ENCODE peak calls at places on chromosomes 1 and 21, in four cellular contexts. X, Q, B and Y are unnamed samples. For H3K4me1, the result is how much of the 10 kb centered on the place peaks cover.

GRCh38 chr1:204867666-204868339 is 2.9 kb upstream of the NFASC start:
- DNase-seq in X (no peak), Q (no peak), B (peak), Y (no peak)

GRCh38 chr1:110888049-110888448 is 15.1 kb downstream of the CD53 start:
- DNase-seq in X (no peak), Q (no peak), B (no peak), Y (no peak)

GRCh38 chr21:36773111-36773510 is 74.2 kb downstream of the SIM2 start:
- DNase-seq in X (peak), Q (peak), B (peak), Y (no peak)

GRCh38 chr1:20702416-20702815 is 15.4 kb downstream of the KIF17 start:
- DNase-seq in X (no peak), Q (no peak), B (no peak), Y (no peak)

GRCh38 chr1:232472485-232473041 is 157.4 kb downstream of the SIPA1L2 start:
- DNase-seq in X (no peak), Q (no peak), B (no peak), Y (no peak)

GRCh38 chr1:47225430-47226100 is 6.5 kb downstream of the TAL1 start:
- DNase-seq in X (no peak), Q (no peak), B (no peak), Y (no peak)

GRCh38 chr1:8120693-8121260 is 94.7 kb upstream of the ERRFI1 start:
- DNase-seq in X (no peak), Q (no peak), B (no peak), Y (no peak)

GRCh38 chr1:237478842-237479241 is 411.9 kb downstream of the ZP4 start:
- DNase-seq in X (no peak), Q (no peak), B (no peak), Y (no peak)

GRCh38 chr1:159594581-159594980 is 7.0 kb downstream of the APCS start:
- DNase-seq in X (no peak), Q (no peak), B (no peak), Y (no peak)

GRCh38 chr21:44751799-44752636 is 40.6 kb upstream of the TSPEAR start:
- DNase-seq in X (no peak), Q (no peak), B (no peak), Y (no peak)

GRCh38 chr1:13775916-13776315 is 75.9 kb downstream of the PRDM2 start:
- DNase-seq in X (no peak), Q (no peak), B (no peak), Y (no peak)

GRCh38 chr1:4976859-4977440 is 322.5 kb downstream of the AJAP1 start:
- DNase-seq in X (no peak), Q (no peak), B (no peak), Y (peak)

GRCh38 chr21:39430457-39430856 is 15.1 kb downstream of the LCA5L start:
- DNase-seq in X (no peak), Q (no peak), B (no peak), Y (no peak)

GRCh38 chr1:174398246-174398645 is 49.5 kb upstream of the GPR52 start:
- DNase-seq in X (no peak), Q (no peak), B (no peak), Y (no peak)

GRCh38 chr1:240613353-240614142 is 1.6 kb upstream of the GREM2 start:
- DNase-seq in X (no peak), Q (no peak), B (no peak), Y (no peak)

GRCh38 chr1:150386546-150387080 is 22.7 kb downstream of the RPRD2 start:
- DNase-seq in X (no peak), Q (no peak), B (no peak), Y (no peak)

GRCh38 chr1:29240400-29240837 is 4.1 kb downstream of the PTPRU start:
- DNase-seq in X (no peak), Q (no peak), B (no peak), Y (no peak)

GRCh38 chr1:199121047-199121446 is 482.2 kb downstream of the PTPRC start:
- DNase-seq in X (no peak), Q (no peak), B (no peak), Y (no peak)

GRCh38 chr1:31714442-31715096 is 10.8 kb upstream of the COL16A1 start:
- DNase-seq in X (peak), Q (peak), B (peak), Y (peak)

GRCh38 chr1:100862591-100862990 is 32.1 kb downstream of the EXTL2 start:
- DNase-seq in X (no peak), Q (no peak), B (no peak), Y (no peak)

GRCh38 chr1:54464477-54465146 is 58.4 kb upstream of the SSBP3 start:
- DNase-seq in X (no peak), Q (peak), B (no peak), Y (no peak)

GRCh38 chr1:201137579-201138310 is 10.8 kb upstream of the ASCL5 start:
- DNase-seq in X (peak), Q (peak), B (peak), Y (peak)

GRCh38 chr1:56068908-56069307 is 510.5 kb downstream of the PLPP3 start:
- DNase-seq in X (no peak), Q (no peak), B (no peak), Y (no peak)

GRCh38 chr21:45067462-45068285 is 6.7 kb upstream of the ADARB1 start:
- DNase-seq in X (peak), Q (no peak), B (no peak), Y (no peak)

GRCh38 chr1:93638981-93639380 is 42.7 kb downstream of the BCAR3 start:
- DNase-seq in X (no peak), Q (no peak), B (no peak), Y (peak)

GRCh38 chr1:174123843-174124242 is 35.5 kb upstream of the RABGAP1L start:
- DNase-seq in X (no peak), Q (no peak), B (no peak), Y (no peak)

GRCh38 chr1:162110910-162111309 is 41.4 kb downstream of the NOS1AP start:
- DNase-seq in X (no peak), Q (no peak), B (no peak), Y (no peak)

GRCh38 chr1:211734791-211735190 is 59.4 kb upstream of the NEK2 start:
- DNase-seq in X (no peak), Q (no peak), B (no peak), Y (no peak)

GRCh38 chr1:30684881-30685795 is 38.2 kb downstream of the MATN1 start:
- DNase-seq in X (peak), Q (peak), B (no peak), Y (no peak)

GRCh38 chr1:237386362-237387143 is 344.6 kb downstream of the RYR2 start:
- DNase-seq in X (no peak), Q (no peak), B (no peak), Y (no peak)

GRCh38 chr1:209614151-209614420 is 30.6 kb downstream of the CAMK1G start:
- DNase-seq in X (no peak), Q (no peak), B (no peak), Y (no peak)

GRCh38 chr1:202957733-202958543 is at the start of gene ADIPOR1:
- DNase-seq in X (peak), Q (peak), B (peak), Y (peak)

GRCh38 chr1:202964755-202965440 is 2.2 kb downstream of the CYB5R1 start:
- DNase-seq in X (no peak), Q (no peak), B (no peak), Y (no peak)

GRCh38 chr1:202959276-202959620 is 1.1 kb upstream of the ADIPOR1 start:
- DNase-seq in X (no peak), Q (no peak), B (no peak), Y (no peak)

GRCh38 chr1:202958544-202959275 is 598 bp upstream of the ADIPOR1 start:
- DNase-seq in X (no peak), Q (no peak), B (no peak), Y (no peak)

GRCh38 chr1:202961220-202961880 is 3.2 kb upstream of the ADIPOR1 start:
- DNase-seq in X (no peak), Q (no peak), B (no peak), Y (no peak)
- H3K27ac ChIP-seq in X (no peak), Q (no peak), B (peak), Y (no peak)

GRCh38 chr1:119736649-119737039 is 24.9 kb downstream of the PHGDH start:
- DNase-seq in X (no peak), Q (no peak), B (no peak), Y (no peak)
- H3K4me1 ChIP-seq in X (under half), Q (under half), B (under half), Y (under half)

GRCh38 chr1:84619383-84620093 is 45.3 kb upstream of the CTBS start:
- DNase-seq in X (no peak), Q (no peak), B (no peak), Y (no peak)
- H3K27ac ChIP-seq in X (no peak), Q (peak), B (no peak), Y (peak)

GRCh38 chr1:97902067-97902466 is 18.8 kb downstream of the DPYD start:
- DNase-seq in X (no peak), Q (no peak), B (no peak), Y (no peak)
- H3K4me1 ChIP-seq in X (under half), Q (under half), B (half or more), Y (under half)

GRCh38 chr1:84721152-84721551 is 30.9 kb upstream of the SSX2IP start:
- DNase-seq in X (no peak), Q (no peak), B (no peak), Y (no peak)
- H3K27ac ChIP-seq in X (no peak), Q (peak), B (no peak), Y (no peak)

DNA sequence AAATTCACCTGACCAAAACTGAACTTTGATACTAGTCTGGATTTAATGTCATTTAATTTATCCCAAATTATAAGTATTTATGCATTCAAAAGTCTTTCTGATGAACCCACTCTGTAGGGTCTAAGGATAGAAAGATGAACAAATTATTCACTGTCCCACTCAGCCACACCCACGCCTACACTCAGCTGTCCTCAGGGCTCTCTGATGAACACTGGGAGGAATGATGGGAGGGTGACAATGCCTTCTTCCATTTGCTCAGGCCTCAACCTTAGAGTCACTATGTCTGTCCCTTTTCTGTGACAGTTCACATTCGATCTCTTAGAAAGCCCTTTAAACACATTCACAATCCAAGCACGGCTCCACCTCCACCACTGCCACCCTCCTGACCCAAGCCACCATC is 41.8 kb downstream of the KCNJ6 start:
- DNase-seq in X (no peak), Q (no peak), B (no peak), Y (no peak)
- H3K4me1 ChIP-seq in X (under half), Q (under half), B (under half), Y (under half)